ENCODE peak calls at places on chromosomes 13 and 19, in five cellular contexts. B is psoas muscle, E is prostate gland, K is AG04450, P is RWPE1. L is an unnamed sample.

GRCh38 chr19:58020129-58020528 is 13.7 kb upstream of the ZSCAN1 start:
- DNase-seq in B (no peak), E (no peak), K (no peak), P (no peak), L (no peak)

GRCh38 chr19:11530432-11530831 is 1.5 kb upstream of the ECSIT start:
- DNase-seq in B (peak), E (peak), K (peak), P (peak), L (peak)

GRCh38 chr13:113049981-113050380 is 55.6 kb upstream of the F7 start:
- DNase-seq in B (peak), E (no peak), K (no peak), P (no peak), L (no peak)

GRCh38 chr13:45909724-45910123 is 58.2 kb upstream of the SIAH3 start:
- DNase-seq in B (no peak), E (no peak), K (no peak), P (no peak), L (no peak)

GRCh38 chr19:34595683-34596082 is 81.3 kb downstream of the SCGB2B2 start:
- DNase-seq in B (peak), E (no peak), K (no peak), P (no peak), L (no peak)

GRCh38 chr19:33703438-33703750 is 81.6 kb downstream of the CHST8 start:
- DNase-seq in B (no peak), E (no peak), K (no peak), P (no peak), L (peak)

GRCh38 chr19:55149078-55150003 is at the start of gene TNNT1:
- DNase-seq in B (peak), E (no peak), K (no peak), P (no peak), L (no peak)

GRCh38 chr13:37403776-37404497 is 194.6 kb downstream of the POSTN start:
- DNase-seq in B (no peak), E (no peak), K (peak), P (no peak), L (no peak)

GRCh38 chr19:50602089-50602422 is 33.8 kb upstream of the LRRC4B start:
- DNase-seq in B (no peak), E (no peak), K (no peak), P (no peak), L (no peak)

GRCh38 chr13:35961461-35962220 is 169.5 kb downstream of the DCLK1 start:
- DNase-seq in B (no peak), E (no peak), K (no peak), P (no peak), L (no peak)

GRCh38 chr13:73695325-73695724 is 438.9 kb downstream of the KLF12 start:
- DNase-seq in B (no peak), E (no peak), K (no peak), P (no peak), L (no peak)

GRCh38 chr19:4678881-4679379 is 8.8 kb upstream of the MYDGF start:
- DNase-seq in B (peak), E (no peak), K (no peak), P (peak), L (no peak)

GRCh38 chr19:16198363-16198636 is 589 bp downstream of the AP1M1 start:
- DNase-seq in B (no peak), E (no peak), K (no peak), P (peak), L (no peak)

GRCh38 chr19:16202320-16203255 is 4.9 kb downstream of the AP1M1 start:
- DNase-seq in B (no peak), E (no peak), K (no peak), P (no peak), L (no peak)

GRCh38 chr19:16199275-16199932 is 1.7 kb downstream of the AP1M1 start:
- DNase-seq in B (no peak), E (no peak), K (no peak), P (no peak), L (peak)

GRCh38 chr19:16200776-16201391 is 3.2 kb downstream of the AP1M1 start:
- DNase-seq in B (no peak), E (no peak), K (no peak), P (no peak), L (no peak)

GRCh38 chr19:16200038-16200775 is 2.5 kb downstream of the AP1M1 start:
- DNase-seq in B (peak), E (no peak), K (no peak), P (no peak), L (no peak)
- TF ChIP-seq CTCF in B (no peak), E (no peak), K (no peak), P (no peak), L (no peak)

GRCh38 chr19:1106841-1107654 is 3.3 kb downstream of the GPX4 start:
- DNase-seq in B (no peak), E (no peak), K (no peak), P (peak), L (no peak)
- H3K27ac ChIP-seq in B (no peak), E (peak), K (peak), P (peak), L (no peak)

GRCh38 chr19:22545751-22546150 is 88.4 kb upstream of the ZNF492 start:
- DNase-seq in B (no peak), E (no peak), K (no peak), P (no peak), L (no peak)
- TF ChIP-seq CTCF in B (peak), E (no peak), K (no peak), P (peak), L (peak)

GRCh38 chr19:7434391-7434790 is 54.4 kb downstream of the PEX11G start:
- DNase-seq in B (no peak), E (no peak), K (no peak), P (no peak), L (peak)
- H3K27ac ChIP-seq in B (no peak), E (no peak), K (no peak), P (peak), L (peak)

DNA sequence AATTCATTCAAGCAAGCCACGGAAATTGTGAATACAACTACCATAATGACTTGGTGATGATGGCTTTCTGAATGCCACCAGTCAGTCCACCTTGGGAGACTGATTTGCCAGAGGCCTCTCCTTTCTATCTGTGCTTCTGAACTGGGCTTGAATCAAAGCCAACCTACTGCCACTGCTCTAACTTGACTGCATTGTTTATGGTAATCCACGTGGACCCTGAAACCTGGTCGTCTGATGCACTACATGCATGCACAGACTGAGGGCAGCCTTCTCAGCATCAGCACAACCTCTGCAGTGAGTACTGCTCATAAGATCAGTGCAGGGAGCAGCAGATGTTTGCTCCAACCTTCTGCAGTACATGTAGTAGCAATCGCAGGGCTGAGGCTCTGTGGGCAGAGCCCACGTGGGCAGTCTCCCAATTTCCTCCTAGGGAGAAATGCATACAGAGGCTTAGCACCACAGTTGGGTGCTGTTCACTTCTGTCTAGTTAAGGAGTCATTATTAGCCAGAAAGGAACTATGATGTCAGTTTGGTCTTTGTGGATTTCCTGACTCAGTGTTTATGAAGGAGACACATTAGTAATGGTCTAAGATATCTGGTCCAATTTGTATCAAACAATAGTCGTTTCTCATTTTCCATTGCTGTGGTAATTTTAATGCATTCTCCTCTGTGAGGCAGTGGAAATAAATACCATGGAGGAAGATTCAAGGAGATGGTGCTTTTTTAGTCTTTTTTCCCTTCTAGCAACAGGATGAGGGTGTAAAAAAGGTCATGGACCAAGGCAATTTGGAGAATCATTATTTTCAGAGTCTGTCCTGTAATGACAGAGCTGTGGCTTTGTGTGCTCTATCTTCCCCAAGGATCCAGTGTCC is 82.5 kb downstream of the AKAP11 start:
- DNase-seq in B (no peak), E (no peak), K (peak), P (no peak), L (no peak)
- TF ChIP-seq CTCF in B (no peak), E (no peak), K (peak), P (no peak), L (no peak)

DNA sequence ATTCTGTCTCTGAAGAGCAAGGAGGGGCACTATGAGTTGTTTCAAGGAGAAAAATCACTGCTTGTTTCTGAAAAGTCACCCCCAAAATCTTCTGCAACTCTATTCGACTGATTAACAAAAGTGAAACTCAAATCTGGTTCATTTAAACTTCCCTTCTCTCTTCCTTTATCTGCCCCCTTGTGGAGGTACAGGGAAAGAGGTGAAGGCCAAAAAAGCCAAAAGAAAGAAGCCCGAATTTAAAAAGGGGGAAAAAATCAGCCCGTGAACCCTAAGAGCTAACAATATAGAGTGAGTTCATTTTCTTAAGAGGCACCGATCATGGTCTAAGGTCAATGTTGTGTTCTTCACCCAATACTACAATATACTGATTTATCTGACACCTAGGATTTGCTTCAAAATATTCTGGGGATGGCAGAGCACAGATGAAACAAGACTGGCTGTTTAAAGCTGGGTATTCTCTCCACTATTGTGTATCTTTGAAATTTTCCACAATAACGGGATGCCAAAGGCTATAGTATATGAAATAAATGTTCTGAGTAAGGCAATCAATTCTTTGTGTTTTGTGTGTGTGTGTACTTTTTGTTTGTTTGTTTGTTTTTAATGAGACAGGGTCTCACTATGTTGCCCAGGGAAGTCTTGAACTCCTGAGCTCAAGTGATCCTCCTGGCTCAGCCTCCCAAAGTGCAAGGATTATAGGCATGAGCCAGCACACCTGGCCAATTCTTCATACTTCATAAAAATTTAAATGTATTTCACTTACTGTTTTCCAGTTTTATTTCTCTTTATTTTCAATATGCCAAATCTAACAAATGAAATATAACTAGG is 55.0 kb upstream of the EEF1AKMT1 start:
- DNase-seq in B (no peak), E (no peak), K (no peak), P (peak), L (no peak)
- H3K27ac ChIP-seq in B (peak), E (no peak), K (no peak), P (no peak), L (no peak)

GRCh38 chr19:2255982-2256685 is at the start of gene JSRP1:
- DNase-seq in B (peak), E (no peak), K (no peak), P (no peak), L (no peak)

GRCh38 chr19:2255112-2255845 is 938 bp downstream of the JSRP1 start:
- DNase-seq in B (peak), E (no peak), K (no peak), P (no peak), L (no peak)

GRCh38 chr19:2252481-2253105 is 3.5 kb downstream of the AMH start:
- DNase-seq in B (no peak), E (no peak), K (no peak), P (no peak), L (no peak)

GRCh38 chr19:2253106-2254051 is 2.8 kb downstream of the JSRP1 start:
- DNase-seq in B (no peak), E (no peak), K (no peak), P (no peak), L (no peak)

DNA sequence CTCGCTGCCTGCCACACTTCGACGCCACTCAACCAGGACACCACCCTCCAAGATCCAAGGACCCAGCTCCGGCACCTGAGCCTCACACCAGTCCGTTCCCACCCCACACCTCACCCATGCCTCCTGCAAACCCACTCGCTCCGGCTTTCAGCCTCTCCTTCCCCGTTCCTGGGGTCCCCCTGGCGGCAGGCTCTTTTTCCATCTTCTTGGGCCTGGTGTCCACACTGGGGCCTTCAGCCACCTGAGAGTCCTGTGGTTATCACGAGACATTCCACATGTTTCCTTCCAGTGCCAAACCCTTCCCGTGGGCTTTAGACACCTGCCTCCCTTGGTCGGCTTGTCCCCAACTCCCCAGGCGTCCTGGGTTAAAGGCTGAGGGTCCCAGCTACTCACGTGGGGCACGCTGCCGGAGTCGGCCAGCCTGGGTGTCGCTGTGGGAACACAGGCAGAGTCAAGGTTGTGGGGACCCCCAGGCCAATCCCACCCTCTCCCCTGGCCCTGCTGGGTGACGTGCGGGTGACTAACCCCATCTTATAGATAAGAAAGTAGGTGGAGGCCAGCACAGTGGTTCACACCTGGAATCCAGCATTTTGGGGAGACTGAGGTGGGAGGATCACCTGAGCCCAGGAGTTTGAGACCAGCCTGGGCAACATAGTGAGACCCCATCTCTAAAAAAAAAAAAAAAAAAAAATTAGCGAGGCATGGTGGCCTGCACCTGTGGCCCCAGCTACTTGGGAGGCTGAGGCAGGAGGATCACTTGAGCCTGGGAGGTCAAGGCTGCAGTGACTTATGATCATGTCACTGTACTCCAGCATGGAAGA is 2.0 kb downstream of the JSRP1 start:
- DNase-seq in B (no peak), E (no peak), K (no peak), P (no peak), L (no peak)
- TF ChIP-seq CTCF in B (peak), E (no peak), K (peak), P (no peak), L (no peak)

GRCh38 chr19:31068268-31068667 is 281.0 kb downstream of the TSHZ3 start:
- DNase-seq in B (no peak), E (no peak), K (no peak), P (no peak), L (no peak)

GRCh38 chr19:31070126-31070525 is 279.1 kb downstream of the TSHZ3 start:
- DNase-seq in B (no peak), E (no peak), K (no peak), P (no peak), L (no peak)

GRCh38 chr19:31066385-31066784 is 282.9 kb downstream of the TSHZ3 start:
- DNase-seq in B (no peak), E (no peak), K (peak), P (peak), L (no peak)

GRCh38 chr19:31058676-31059075 is 290.6 kb downstream of the TSHZ3 start:
- DNase-seq in B (no peak), E (no peak), K (no peak), P (no peak), L (no peak)

DNA sequence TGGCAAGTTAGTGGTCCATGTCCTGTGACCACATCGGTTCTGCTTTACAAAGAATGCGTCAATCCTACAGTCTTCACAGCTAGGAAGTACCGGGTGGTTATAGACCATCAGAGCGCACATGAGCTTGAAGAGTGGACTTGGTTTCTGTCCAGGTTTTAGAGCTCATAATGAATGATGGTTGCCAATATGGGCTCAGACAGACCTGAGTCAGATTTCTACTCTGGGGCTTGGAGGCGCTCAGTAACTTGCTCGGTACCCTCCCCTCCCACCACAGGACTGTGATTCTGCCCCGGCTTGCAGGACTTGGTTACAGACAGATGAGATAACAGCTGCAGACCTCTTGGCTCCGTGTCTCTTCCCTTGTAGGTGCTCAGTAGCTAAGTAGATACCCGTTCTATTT is 284.8 kb downstream of the TSHZ3 start:
- DNase-seq in B (no peak), E (no peak), K (no peak), P (no peak), L (no peak)
- H3K27ac ChIP-seq in B (no peak), E (no peak), K (no peak), P (no peak), L (no peak)

GRCh38 chr19:45506246-45506990 is 861 bp upstream of the VASP start:
- DNase-seq in B (peak), E (peak), K (peak), P (peak), L (peak)
- TF ChIP-seq CTCF in B (peak), E (peak), K (peak), P (peak), L (peak)

DNA sequence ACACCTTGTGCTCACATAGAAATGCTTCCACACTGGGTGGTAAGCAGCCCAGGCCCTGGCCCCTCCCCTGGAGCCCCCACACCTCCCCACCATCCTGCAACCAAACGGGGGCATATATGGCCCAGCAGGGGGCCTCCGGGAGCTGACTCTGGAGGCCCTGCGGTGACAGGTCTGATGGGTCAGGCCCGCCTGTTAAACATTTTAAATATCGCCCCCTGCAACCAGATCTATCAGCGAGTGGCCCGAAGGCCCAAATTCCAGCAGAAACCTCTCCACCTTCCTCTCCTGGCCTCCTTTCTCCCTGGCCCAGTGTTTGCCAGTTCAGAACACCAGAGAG is 48.0 kb upstream of the KATNAL1 start:
- DNase-seq in B (no peak), E (no peak), K (no peak), P (no peak), L (no peak)
- H3K27ac ChIP-seq in B (no peak), E (no peak), K (no peak), P (no peak), L (no peak)

L was measured in dorsolateral prefrontal cortex.